ENCODE peak calls at places on chromosomes 5 and 9, in seven cellular contexts. One of them, this sample, is unnamed.

GRCh38 chr9:136996361-136997281 is at the start of gene CLIC3:
- DNase-seq in activated naive CD8-positive, alpha-beta T cell treated with anti-CD3 and anti-CD28 coated beads, Interleukin-2, amount 10 ng/mL, durations not matched to agents 7 days and 5 days: peak
- DNase-seq in activated T-helper 1 cell treated with Interleukin-2 at 50 U/mL for 16 hours: peak
- DNase-seq in pulmonary artery endothelial cell: no peak
- DNase-seq in GM23248: peak
- DNase-seq in fibroblast of the aortic adventitia: peak
- DNase-seq in psoas muscle: no peak
- DNase-seq in this sample: peak

GRCh38 chr5:159510282-159510681 is 180.0 kb upstream of the IL12B start:
- DNase-seq in activated naive CD8-positive, alpha-beta T cell treated with anti-CD3 and anti-CD28 coated beads, Interleukin-2, amount 10 ng/mL, durations not matched to agents 7 days and 5 days: no peak
- DNase-seq in activated T-helper 1 cell treated with Interleukin-2 at 50 U/mL for 16 hours: no peak
- DNase-seq in pulmonary artery endothelial cell: no peak
- DNase-seq in GM23248: peak
- DNase-seq in fibroblast of the aortic adventitia: peak
- DNase-seq in psoas muscle: peak
- DNase-seq in this sample: no peak

GRCh38 chr5:139378101-139378825 is 4.8 kb downstream of the SLC23A1 start:
- DNase-seq in activated naive CD8-positive, alpha-beta T cell treated with anti-CD3 and anti-CD28 coated beads, Interleukin-2, amount 10 ng/mL, durations not matched to agents 7 days and 5 days: no peak
- DNase-seq in activated T-helper 1 cell treated with Interleukin-2 at 50 U/mL for 16 hours: no peak
- DNase-seq in pulmonary artery endothelial cell: no peak
- DNase-seq in GM23248: no peak
- DNase-seq in fibroblast of the aortic adventitia: no peak
- DNase-seq in psoas muscle: no peak
- DNase-seq in this sample: no peak

GRCh38 chr5:123014689-123015088 is 21.8 kb downstream of the PPIC start:
- DNase-seq in activated naive CD8-positive, alpha-beta T cell treated with anti-CD3 and anti-CD28 coated beads, Interleukin-2, amount 10 ng/mL, durations not matched to agents 7 days and 5 days: no peak
- DNase-seq in activated T-helper 1 cell treated with Interleukin-2 at 50 U/mL for 16 hours: no peak
- DNase-seq in pulmonary artery endothelial cell: no peak
- DNase-seq in GM23248: no peak
- DNase-seq in fibroblast of the aortic adventitia: no peak
- DNase-seq in psoas muscle: no peak
- DNase-seq in this sample: no peak

GRCh38 chr9:134681061-134681661 is 39.6 kb downstream of the COL5A1 start:
- DNase-seq in activated naive CD8-positive, alpha-beta T cell treated with anti-CD3 and anti-CD28 coated beads, Interleukin-2, amount 10 ng/mL, durations not matched to agents 7 days and 5 days: no peak
- DNase-seq in activated T-helper 1 cell treated with Interleukin-2 at 50 U/mL for 16 hours: no peak
- DNase-seq in pulmonary artery endothelial cell: no peak
- DNase-seq in GM23248: peak
- DNase-seq in fibroblast of the aortic adventitia: no peak
- DNase-seq in psoas muscle: peak
- DNase-seq in this sample: no peak

GRCh38 chr5:168819004-168819626 is 239.9 kb upstream of the PANK3 start:
- DNase-seq in activated naive CD8-positive, alpha-beta T cell treated with anti-CD3 and anti-CD28 coated beads, Interleukin-2, amount 10 ng/mL, durations not matched to agents 7 days and 5 days: no peak
- DNase-seq in activated T-helper 1 cell treated with Interleukin-2 at 50 U/mL for 16 hours: no peak
- DNase-seq in pulmonary artery endothelial cell: no peak
- DNase-seq in GM23248: no peak
- DNase-seq in fibroblast of the aortic adventitia: no peak
- DNase-seq in psoas muscle: no peak
- DNase-seq in this sample: no peak

GRCh38 chr9:17148324-17148723 is 13.5 kb downstream of the CNTLN start:
- DNase-seq in activated naive CD8-positive, alpha-beta T cell treated with anti-CD3 and anti-CD28 coated beads, Interleukin-2, amount 10 ng/mL, durations not matched to agents 7 days and 5 days: no peak
- DNase-seq in activated T-helper 1 cell treated with Interleukin-2 at 50 U/mL for 16 hours: no peak
- DNase-seq in pulmonary artery endothelial cell: no peak
- DNase-seq in GM23248: no peak
- DNase-seq in fibroblast of the aortic adventitia: peak
- DNase-seq in psoas muscle: no peak
- DNase-seq in this sample: no peak

GRCh38 chr5:107474724-107475489 is 195.8 kb downstream of the EFNA5 start:
- DNase-seq in activated naive CD8-positive, alpha-beta T cell treated with anti-CD3 and anti-CD28 coated beads, Interleukin-2, amount 10 ng/mL, durations not matched to agents 7 days and 5 days: no peak
- DNase-seq in activated T-helper 1 cell treated with Interleukin-2 at 50 U/mL for 16 hours: no peak
- DNase-seq in pulmonary artery endothelial cell: no peak
- DNase-seq in GM23248: no peak
- DNase-seq in fibroblast of the aortic adventitia: no peak
- DNase-seq in psoas muscle: no peak
- DNase-seq in this sample: no peak

GRCh38 chr9:108057421-108058136 is 568.0 kb upstream of the KLF4 start:
- DNase-seq in activated naive CD8-positive, alpha-beta T cell treated with anti-CD3 and anti-CD28 coated beads, Interleukin-2, amount 10 ng/mL, durations not matched to agents 7 days and 5 days: no peak
- DNase-seq in activated T-helper 1 cell treated with Interleukin-2 at 50 U/mL for 16 hours: no peak
- DNase-seq in pulmonary artery endothelial cell: no peak
- DNase-seq in GM23248: peak
- DNase-seq in fibroblast of the aortic adventitia: peak
- DNase-seq in psoas muscle: no peak
- DNase-seq in this sample: no peak

GRCh38 chr5:172223901-172224873 is 30.2 kb downstream of the EFCAB9 start:
- DNase-seq in activated naive CD8-positive, alpha-beta T cell treated with anti-CD3 and anti-CD28 coated beads, Interleukin-2, amount 10 ng/mL, durations not matched to agents 7 days and 5 days: no peak
- DNase-seq in activated T-helper 1 cell treated with Interleukin-2 at 50 U/mL for 16 hours: no peak
- DNase-seq in pulmonary artery endothelial cell: no peak
- DNase-seq in GM23248: no peak
- DNase-seq in fibroblast of the aortic adventitia: no peak
- DNase-seq in psoas muscle: no peak
- DNase-seq in this sample: no peak

GRCh38 chr5:173452098-173452497 is 123.9 kb upstream of the STC2 start:
- DNase-seq in activated naive CD8-positive, alpha-beta T cell treated with anti-CD3 and anti-CD28 coated beads, Interleukin-2, amount 10 ng/mL, durations not matched to agents 7 days and 5 days: no peak
- DNase-seq in activated T-helper 1 cell treated with Interleukin-2 at 50 U/mL for 16 hours: no peak
- DNase-seq in pulmonary artery endothelial cell: no peak
- DNase-seq in GM23248: peak
- DNase-seq in fibroblast of the aortic adventitia: no peak
- DNase-seq in psoas muscle: peak
- DNase-seq in this sample: no peak

GRCh38 chr5:89573336-89573735 is 690.4 kb upstream of the MEF2C start:
- DNase-seq in activated naive CD8-positive, alpha-beta T cell treated with anti-CD3 and anti-CD28 coated beads, Interleukin-2, amount 10 ng/mL, durations not matched to agents 7 days and 5 days: no peak
- DNase-seq in activated T-helper 1 cell treated with Interleukin-2 at 50 U/mL for 16 hours: no peak
- DNase-seq in pulmonary artery endothelial cell: no peak
- DNase-seq in GM23248: no peak
- DNase-seq in fibroblast of the aortic adventitia: no peak
- DNase-seq in psoas muscle: no peak
- DNase-seq in this sample: no peak

GRCh38 chr9:135711411-135711810 is 9.4 kb downstream of the KCNT1 start:
- DNase-seq in activated naive CD8-positive, alpha-beta T cell treated with anti-CD3 and anti-CD28 coated beads, Interleukin-2, amount 10 ng/mL, durations not matched to agents 7 days and 5 days: no peak
- DNase-seq in activated T-helper 1 cell treated with Interleukin-2 at 50 U/mL for 16 hours: no peak
- DNase-seq in pulmonary artery endothelial cell: no peak
- DNase-seq in GM23248: no peak
- DNase-seq in fibroblast of the aortic adventitia: no peak
- DNase-seq in psoas muscle: no peak
- DNase-seq in this sample: no peak

GRCh38 chr9:120065151-120065550 is 514.8 kb downstream of the CDK5RAP2 start:
- DNase-seq in activated naive CD8-positive, alpha-beta T cell treated with anti-CD3 and anti-CD28 coated beads, Interleukin-2, amount 10 ng/mL, durations not matched to agents 7 days and 5 days: no peak
- DNase-seq in activated T-helper 1 cell treated with Interleukin-2 at 50 U/mL for 16 hours: no peak
- DNase-seq in pulmonary artery endothelial cell: no peak
- DNase-seq in GM23248: no peak
- DNase-seq in fibroblast of the aortic adventitia: no peak
- DNase-seq in psoas muscle: no peak
- DNase-seq in this sample: no peak

GRCh38 chr5:107889387-107889786 is 218.7 kb upstream of the EFNA5 start:
- DNase-seq in activated naive CD8-positive, alpha-beta T cell treated with anti-CD3 and anti-CD28 coated beads, Interleukin-2, amount 10 ng/mL, durations not matched to agents 7 days and 5 days: no peak
- DNase-seq in activated T-helper 1 cell treated with Interleukin-2 at 50 U/mL for 16 hours: no peak
- DNase-seq in pulmonary artery endothelial cell: no peak
- DNase-seq in GM23248: no peak
- DNase-seq in fibroblast of the aortic adventitia: no peak
- DNase-seq in psoas muscle: no peak
- DNase-seq in this sample: no peak

GRCh38 chr9:113619156-113619861 is 155.8 kb downstream of the RGS3 start:
- DNase-seq in activated naive CD8-positive, alpha-beta T cell treated with anti-CD3 and anti-CD28 coated beads, Interleukin-2, amount 10 ng/mL, durations not matched to agents 7 days and 5 days: no peak
- DNase-seq in activated T-helper 1 cell treated with Interleukin-2 at 50 U/mL for 16 hours: no peak
- DNase-seq in pulmonary artery endothelial cell: no peak
- DNase-seq in GM23248: no peak
- DNase-seq in fibroblast of the aortic adventitia: no peak
- DNase-seq in psoas muscle: no peak
- DNase-seq in this sample: no peak

GRCh38 chr5:57175586-57175985 is 1.7 kb downstream of the GPBP1 start:
- DNase-seq in activated naive CD8-positive, alpha-beta T cell treated with anti-CD3 and anti-CD28 coated beads, Interleukin-2, amount 10 ng/mL, durations not matched to agents 7 days and 5 days: no peak
- DNase-seq in activated T-helper 1 cell treated with Interleukin-2 at 50 U/mL for 16 hours: no peak
- DNase-seq in pulmonary artery endothelial cell: no peak
- DNase-seq in GM23248: peak
- DNase-seq in fibroblast of the aortic adventitia: peak
- DNase-seq in psoas muscle: no peak
- DNase-seq in this sample: no peak

GRCh38 chr9:109914280-109915027 is 134.5 kb downstream of the PALM2AKAP2 start:
- DNase-seq in activated naive CD8-positive, alpha-beta T cell treated with anti-CD3 and anti-CD28 coated beads, Interleukin-2, amount 10 ng/mL, durations not matched to agents 7 days and 5 days: no peak
- DNase-seq in activated T-helper 1 cell treated with Interleukin-2 at 50 U/mL for 16 hours: no peak
- DNase-seq in pulmonary artery endothelial cell: no peak
- DNase-seq in GM23248: peak
- DNase-seq in fibroblast of the aortic adventitia: peak
- DNase-seq in psoas muscle: no peak
- DNase-seq in this sample: no peak

GRCh38 chr9:115225459-115226116 is 107.6 kb upstream of the TNC start:
- DNase-seq in activated naive CD8-positive, alpha-beta T cell treated with anti-CD3 and anti-CD28 coated beads, Interleukin-2, amount 10 ng/mL, durations not matched to agents 7 days and 5 days: no peak
- DNase-seq in activated T-helper 1 cell treated with Interleukin-2 at 50 U/mL for 16 hours: no peak
- DNase-seq in pulmonary artery endothelial cell: no peak
- DNase-seq in GM23248: no peak
- DNase-seq in fibroblast of the aortic adventitia: no peak
- DNase-seq in psoas muscle: no peak
- DNase-seq in this sample: no peak

GRCh38 chr5:99438619-99439018 is 509.8 kb upstream of the CHD1 start:
- DNase-seq in activated naive CD8-positive, alpha-beta T cell treated with anti-CD3 and anti-CD28 coated beads, Interleukin-2, amount 10 ng/mL, durations not matched to agents 7 days and 5 days: no peak
- DNase-seq in activated T-helper 1 cell treated with Interleukin-2 at 50 U/mL for 16 hours: no peak
- DNase-seq in pulmonary artery endothelial cell: no peak
- DNase-seq in GM23248: no peak
- DNase-seq in fibroblast of the aortic adventitia: no peak
- DNase-seq in psoas muscle: no peak
- DNase-seq in this sample: peak

GRCh38 chr5:31579558-31579957 is 47.5 kb downstream of the C5orf22 start:
- DNase-seq in activated naive CD8-positive, alpha-beta T cell treated with anti-CD3 and anti-CD28 coated beads, Interleukin-2, amount 10 ng/mL, durations not matched to agents 7 days and 5 days: no peak
- DNase-seq in activated T-helper 1 cell treated with Interleukin-2 at 50 U/mL for 16 hours: no peak
- DNase-seq in pulmonary artery endothelial cell: no peak
- DNase-seq in GM23248: no peak
- DNase-seq in fibroblast of the aortic adventitia: no peak
- DNase-seq in psoas muscle: no peak
- DNase-seq in this sample: no peak

GRCh38 chr9:133103183-133103986 is 17.7 kb downstream of the RALGDS start:
- DNase-seq in activated naive CD8-positive, alpha-beta T cell treated with anti-CD3 and anti-CD28 coated beads, Interleukin-2, amount 10 ng/mL, durations not matched to agents 7 days and 5 days: peak
- DNase-seq in activated T-helper 1 cell treated with Interleukin-2 at 50 U/mL for 16 hours: no peak
- DNase-seq in pulmonary artery endothelial cell: no peak
- DNase-seq in GM23248: peak
- DNase-seq in fibroblast of the aortic adventitia: no peak
- DNase-seq in psoas muscle: peak
- DNase-seq in this sample: peak

GRCh38 chr9:106478312-106479099 is 384.5 kb upstream of the ZNF462 start:
- DNase-seq in activated naive CD8-positive, alpha-beta T cell treated with anti-CD3 and anti-CD28 coated beads, Interleukin-2, amount 10 ng/mL, durations not matched to agents 7 days and 5 days: no peak
- DNase-seq in activated T-helper 1 cell treated with Interleukin-2 at 50 U/mL for 16 hours: no peak
- DNase-seq in pulmonary artery endothelial cell: no peak
- DNase-seq in GM23248: no peak
- DNase-seq in fibroblast of the aortic adventitia: no peak
- DNase-seq in psoas muscle: no peak
- DNase-seq in this sample: no peak

GRCh38 chr9:20754556-20754955 is 70.5 kb downstream of the FOCAD start:
- DNase-seq in activated naive CD8-positive, alpha-beta T cell treated with anti-CD3 and anti-CD28 coated beads, Interleukin-2, amount 10 ng/mL, durations not matched to agents 7 days and 5 days: no peak
- DNase-seq in activated T-helper 1 cell treated with Interleukin-2 at 50 U/mL for 16 hours: no peak
- DNase-seq in pulmonary artery endothelial cell: no peak
- DNase-seq in GM23248: peak
- DNase-seq in fibroblast of the aortic adventitia: peak
- DNase-seq in psoas muscle: no peak
- DNase-seq in this sample: no peak